ENCODE peak calls at places on chromosomes 4 and X, in seven cellular contexts. Z is KBM-7, B is RPMI8226, E is neural progenitor cell, N is kidney, C is GM10248, Q is cardiac muscle cell. K is an unnamed sample.

GRCh38 chr4:189202182-189202868 is 738.3 kb upstream of the FRG1 start:
- DNase-seq in Z (peak), B (peak), E (peak), N (peak), C (peak), Q (peak), K (peak)

GRCh38 chr4:185219551-185220344 is 10.3 kb downstream of the SNX25 start:
- DNase-seq in Z (peak), B (peak), E (no peak), N (no peak), C (peak), Q (no peak), K (peak)

GRCh38 chr4:131499139-131499873 is 1649.8 kb upstream of the PCDH10 start:
- DNase-seq in Z (peak), B (peak), E (no peak), N (no peak), C (no peak), Q (no peak), K (peak)

GRCh38 chrX:106177106-106177981 is 9.2 kb downstream of the PWWP3B start:
- DNase-seq in Z (no peak), B (no peak), E (peak), N (no peak), C (no peak), Q (peak), K (no peak)

GRCh38 chr4:99894998-99895397 is 771 bp upstream of the LAMTOR3 start:
- DNase-seq in Z (no peak), B (no peak), E (no peak), N (no peak), C (no peak), Q (no peak), K (no peak)

GRCh38 chr4:3196670-3197359 is 52.1 kb upstream of the MSANTD1 start:
- DNase-seq in Z (no peak), B (no peak), E (no peak), N (no peak), C (no peak), Q (no peak), K (no peak)

GRCh38 chr4:82864336-82865001 is 26.5 kb downstream of the SEC31A start:
- DNase-seq in Z (no peak), B (no peak), E (no peak), N (no peak), C (no peak), Q (no peak), K (no peak)

GRCh38 chrX:40434947-40435346 is 145.8 kb upstream of the ATP6AP2 start:
- DNase-seq in Z (peak), B (peak), E (peak), N (no peak), C (no peak), Q (peak), K (no peak)

GRCh38 chrX:85114776-85115175 is 111.1 kb downstream of the APOOL start:
- DNase-seq in Z (no peak), B (no peak), E (no peak), N (no peak), C (no peak), Q (no peak), K (no peak)

GRCh38 chr4:59091376-59092142 is 1981.4 kb upstream of the IGFBP7 start:
- DNase-seq in Z (no peak), B (no peak), E (no peak), N (peak), C (no peak), Q (no peak), K (no peak)

GRCh38 chr4:40121515-40121914 is 64.9 kb downstream of the N4BP2 start:
- DNase-seq in Z (peak), B (no peak), E (no peak), N (no peak), C (no peak), Q (no peak), K (peak)

GRCh38 chr4:96448315-96448872 is 608.5 kb downstream of the PDHA2 start:
- DNase-seq in Z (no peak), B (no peak), E (no peak), N (no peak), C (no peak), Q (no peak), K (no peak)

GRCh38 chr4:143559757-143560147 is 46.2 kb downstream of the SMARCA5 start:
- DNase-seq in Z (no peak), B (no peak), E (no peak), N (no peak), C (peak), Q (no peak), K (no peak)

GRCh38 chrX:53433651-53434639 is at the start of gene HSD17B10:
- DNase-seq in Z (peak), B (peak), E (peak), N (peak), C (peak), Q (peak), K (peak)

GRCh38 chr4:80093563-80093962 is 20.5 kb upstream of the ANTXR2 start:
- DNase-seq in Z (no peak), B (no peak), E (no peak), N (no peak), C (no peak), Q (no peak), K (no peak)